ENCODE peak calls at places on chromosomes 11 and 22, in seven cellular contexts. I, P, O, B, D, Q and W are unnamed samples.

GRCh38 chr22:45441158-45441557 is 27.7 kb downstream of the RIBC2 start:
- DNase-seq in I (peak), P (peak), O (no peak), B (peak), D (peak), Q (peak), W (peak)

GRCh38 chr11:83046626-83047172 is 25.0 kb downstream of the RAB30 start:
- DNase-seq in I (no peak), P (no peak), O (no peak), B (no peak), D (no peak), Q (no peak), W (no peak)

GRCh38 chr11:103714246-103714645 is 322.2 kb upstream of the DDI1 start:
- DNase-seq in I (no peak), P (no peak), O (no peak), B (no peak), D (no peak), Q (no peak), W (no peak)

GRCh38 chr11:95829580-95830259 is 39.4 kb downstream of the CEP57 start:
- DNase-seq in I (no peak), P (no peak), O (no peak), B (no peak), D (no peak), Q (no peak), W (no peak)

GRCh38 chr11:110200241-110200640 is 96.2 kb downstream of the RDX start:
- DNase-seq in I (no peak), P (no peak), O (no peak), B (no peak), D (no peak), Q (no peak), W (no peak)

GRCh38 chr11:18304745-18305144 is 17.2 kb downstream of the HPS5 start:
- DNase-seq in I (no peak), P (no peak), O (no peak), B (no peak), D (peak), Q (no peak), W (no peak)

GRCh38 chr11:19053909-19054308 is 6.6 kb downstream of the MRGPRX2 start:
- DNase-seq in I (no peak), P (no peak), O (no peak), B (no peak), D (no peak), Q (no peak), W (no peak)

GRCh38 chr22:33328789-33329296 is 270.7 kb upstream of the SYN3 start:
- DNase-seq in I (no peak), P (no peak), O (no peak), B (no peak), D (no peak), Q (no peak), W (no peak)

GRCh38 chr11:69645801-69646492 is 5.0 kb downstream of the CCND1 start:
- DNase-seq in I (peak), P (peak), O (no peak), B (no peak), D (no peak), Q (no peak), W (no peak)

GRCh38 chr11:8683115-8683807 is 669 bp downstream of the RPL27A start:
- DNase-seq in I (no peak), P (no peak), O (no peak), B (no peak), D (no peak), Q (no peak), W (no peak)

GRCh38 chr22:42950281-42950680 is 64.7 kb downstream of the PACSIN2 start:
- DNase-seq in I (no peak), P (no peak), O (no peak), B (no peak), D (no peak), Q (no peak), W (no peak)

GRCh38 chr11:1481483-1481825 is 5.1 kb downstream of the MOB2 start:
- DNase-seq in I (no peak), P (no peak), O (no peak), B (no peak), D (no peak), Q (no peak), W (peak)

GRCh38 chr11:15118431-15118830 is 3.7 kb downstream of the INSC start:
- DNase-seq in I (no peak), P (no peak), O (no peak), B (no peak), D (no peak), Q (no peak), W (no peak)

GRCh38 chr22:50260801-50261614 is 475 bp downstream of the MAPK12 start:
- DNase-seq in I (peak), P (no peak), O (no peak), B (peak), D (no peak), Q (peak), W (peak)

GRCh38 chr11:134609361-134610115 is 197.5 kb upstream of the B3GAT1 start:
- DNase-seq in I (no peak), P (no peak), O (peak), B (no peak), D (no peak), Q (no peak), W (no peak)

GRCh38 chr11:102733232-102733875 is 8.6 kb upstream of the MMP8 start:
- DNase-seq in I (peak), P (peak), O (no peak), B (peak), D (peak), Q (no peak), W (peak)

GRCh38 chr22:45329536-45329936 is 19.8 kb downstream of the FAM118A start:
- DNase-seq in I (peak), P (peak), O (no peak), B (no peak), D (peak), Q (peak), W (peak)

GRCh38 chr11:25838918-25839611 is 492.9 kb upstream of the ANO3 start:
- DNase-seq in I (no peak), P (no peak), O (no peak), B (no peak), D (no peak), Q (no peak), W (no peak)

GRCh38 chr22:37753746-37754145 is 54.0 kb upstream of the GCAT start:
- DNase-seq in I (no peak), P (no peak), O (no peak), B (no peak), D (no peak), Q (no peak), W (no peak)

GRCh38 chr22:26942301-26942927 is 285.0 kb downstream of the MIAT start:
- DNase-seq in I (no peak), P (no peak), O (no peak), B (no peak), D (no peak), Q (no peak), W (peak)

GRCh38 chr11:125952973-125953372 is 7.1 kb downstream of the VSIG10L2 start:
- DNase-seq in I (peak), P (peak), O (peak), B (no peak), D (no peak), Q (no peak), W (peak)

GRCh38 chr11:129148487-129148886 is 43.6 kb downstream of the ARHGAP32 start:
- DNase-seq in I (no peak), P (no peak), O (no peak), B (no peak), D (no peak), Q (no peak), W (no peak)

GRCh38 chr11:697028-697491 is 1.4 kb downstream of the TMEM80 start:
- DNase-seq in I (no peak), P (no peak), O (no peak), B (no peak), D (no peak), Q (no peak), W (no peak)

GRCh38 chr11:34050536-34050935 is 995 bp upstream of the CAPRIN1 start:
- DNase-seq in I (no peak), P (no peak), O (no peak), B (no peak), D (no peak), Q (no peak), W (peak)

GRCh38 chr11:77637345-77638165 is at the start of gene CLNS1A:
- DNase-seq in I (peak), P (peak), O (peak), B (peak), D (peak), Q (peak), W (peak)

GRCh38 chr22:26892401-26893033 is 235.1 kb downstream of the MIAT start:
- DNase-seq in I (peak), P (peak), O (peak), B (peak), D (no peak), Q (no peak), W (peak)

GRCh38 chr11:74981888-74982287 is 6.8 kb upstream of the NEU3 start:
- DNase-seq in I (no peak), P (no peak), O (no peak), B (no peak), D (no peak), Q (no peak), W (no peak)

GRCh38 chr11:126282361-126282741 is 542 bp upstream of the TIRAP start:
- DNase-seq in I (peak), P (no peak), O (no peak), B (no peak), D (peak), Q (peak), W (peak)

GRCh38 chr11:67651976-67652895 is 1.7 kb upstream of the ACY3 start:
- DNase-seq in I (no peak), P (no peak), O (no peak), B (no peak), D (peak), Q (no peak), W (no peak)

GRCh38 chr11:68333176-68333575 is 20.8 kb downstream of the LRP5 start:
- DNase-seq in I (no peak), P (no peak), O (no peak), B (no peak), D (no peak), Q (no peak), W (no peak)

GRCh38 chr22:27514612-27515011 is 286.9 kb downstream of the MN1 start:
- DNase-seq in I (no peak), P (no peak), O (no peak), B (no peak), D (no peak), Q (no peak), W (no peak)

GRCh38 chr11:107017433-107018227 is 646 bp downstream of the GUCY1A2 start:
- DNase-seq in I (peak), P (no peak), O (peak), B (peak), D (peak), Q (peak), W (peak)

GRCh38 chr11:57456960-57457642 is 3.2 kb upstream of the RTN4RL2 start:
- DNase-seq in I (peak), P (peak), O (peak), B (peak), D (peak), Q (peak), W (peak)